ENCODE peak calls at places on chromosome 1, in nine cellular contexts. F is IMR-90, Y is ureter, E is posterior cingulate gyrus, P is NAMALWA, L is ovary, A is Right ventricle myocardium inferior, O is right lobe of liver, V is NCI-H748 treated with DMSO at 0.1 percent for 48 hours. G is an unnamed sample.

GRCh38 chr1:159826436-159827101 is at the start of gene SLAMF8:
- DNase-seq in F (no peak), Y (peak; percentile 56), E (peak; percentile 11), P (no peak), L (no peak), A (no peak), O (no peak), V (no peak), G (no peak)

GRCh38 chr1:109667452-109668122 is at the start of gene GSTM2:
- DNase-seq in F (peak; percentile 77), Y (peak; percentile 93), E (peak; percentile 78), P (peak; percentile 85), L (peak; percentile 94), A (peak; percentile 97), O (peak; percentile 76), V (no peak), G (no peak)

GRCh38 chr1:11227106-11228077 is 35.0 kb downstream of the MTOR start:
- DNase-seq in F (no peak), Y (no peak), E (no peak), P (peak; percentile 56), L (no peak), A (no peak), O (no peak), V (no peak), G (no peak)

GRCh38 chr1:56200446-56200845 is 378.9 kb downstream of the PLPP3 start:
- DNase-seq in F (peak; percentile 46), Y (no peak), E (no peak), P (no peak), L (no peak), A (no peak), O (no peak), V (peak; percentile 31), G (no peak)

GRCh38 chr1:14238472-14239059 is 359.9 kb upstream of the KAZN start:
- DNase-seq in F (no peak), Y (peak; percentile 56), E (no peak), P (no peak), L (no peak), A (peak; percentile 80), O (no peak), V (no peak), G (no peak)

GRCh38 chr1:174877208-174877673 is 122.5 kb upstream of the CACYBP start:
- DNase-seq in F (no peak), Y (no peak), E (peak; percentile 48), P (peak; percentile 55), L (peak; percentile 21), A (no peak), O (no peak), V (peak; percentile 69), G (peak; percentile 31)

GRCh38 chr1:61337981-61338848 is 255.9 kb downstream of the NFIA start:
- DNase-seq in F (peak; percentile 75), Y (peak; percentile 74), E (peak; percentile 73), P (no peak), L (peak; percentile 50), A (peak; percentile 73), O (peak; percentile 82), V (peak; percentile 72), G (peak; percentile 34)

GRCh38 chr1:217539510-217539909 is 91.4 kb downstream of the GPATCH2 start:
- DNase-seq in F (no peak), Y (no peak), E (no peak), P (no peak), L (no peak), A (no peak), O (no peak), V (peak; percentile 56), G (peak; percentile 69)

GRCh38 chr1:17637055-17637454 is 97.6 kb downstream of the ARHGEF10L start:
- DNase-seq in F (no peak), Y (no peak), E (no peak), P (no peak), L (no peak), A (no peak), O (no peak), V (no peak), G (no peak)

GRCh38 chr1:117591248-117591647 is 14.6 kb upstream of the TENT5C start:
- DNase-seq in F (no peak), Y (no peak), E (no peak), P (no peak), L (no peak), A (no peak), O (no peak), V (no peak), G (no peak)

GRCh38 chr1:195979646-195980045 is 628.6 kb downstream of the KCNT2 start:
- DNase-seq in F (no peak), Y (no peak), E (no peak), P (no peak), L (no peak), A (peak; percentile 8), O (no peak), V (no peak), G (no peak)

GRCh38 chr1:42003433-42003832 is 84.7 kb upstream of the HIVEP3 start:
- DNase-seq in F (no peak), Y (peak; percentile 47), E (no peak), P (no peak), L (no peak), A (no peak), O (no peak), V (no peak), G (no peak)

GRCh38 chr1:56482486-56482885 is 96.9 kb downstream of the PLPP3 start:
- DNase-seq in F (no peak), Y (no peak), E (no peak), P (no peak), L (no peak), A (no peak), O (no peak), V (no peak), G (no peak)

GRCh38 chr1:175154595-175155472 is 37.7 kb downstream of the KIAA0040 start:
- DNase-seq in F (peak; percentile 35), Y (peak; percentile 77), E (peak; percentile 79), P (peak; percentile 91), L (peak; percentile 61), A (peak; percentile 79), O (peak; percentile 77), V (peak; percentile 28), G (no peak)

GRCh38 chr1:202998836-202999750 is 8.1 kb upstream of the TMEM183A start:
- DNase-seq in F (peak; percentile 52), Y (peak; percentile 65), E (peak; percentile 54), P (peak; percentile 89), L (peak; percentile 31), A (no peak), O (no peak), V (peak; percentile 29), G (no peak)

GRCh38 chr1:46797696-46798470 is 963 bp upstream of the CYP4B1 start:
- DNase-seq in F (no peak), Y (no peak), E (no peak), P (no peak), L (no peak), A (no peak), O (no peak), V (no peak), G (no peak)

GRCh38 chr1:240352769-240353168 is 259.2 kb downstream of the GREM2 start:
- DNase-seq in F (peak; percentile 95), Y (no peak), E (no peak), P (no peak), L (no peak), A (no peak), O (no peak), V (no peak), G (no peak)

GRCh38 chr1:6282577-6283270 is 21.8 kb upstream of the GPR153 start:
- DNase-seq in F (no peak), Y (no peak), E (no peak), P (no peak), L (no peak), A (no peak), O (no peak), V (no peak), G (no peak)

GRCh38 chr1:12177999-12178441 is 11.2 kb downstream of the TNFRSF1B start:
- DNase-seq in F (peak; percentile 93), Y (no peak), E (no peak), P (no peak), L (no peak), A (peak; percentile 93), O (peak; percentile 81), V (no peak), G (no peak)